ENCODE peak calls at places on chromosomes 16 and 17, in seven cellular contexts. J is psoas muscle, B is left ventricle myocardium inferior, N is hepatocyte, I is SK-N-SH, Q is GM23338, H is IMR-90. O is an unnamed sample.

GRCh38 chr16:27428035-27428785 is 26.2 kb downstream of the IL21R start:
- DNase-seq in J (no peak), Q (no peak), B (no peak), H (no peak), N (no peak), I (no peak), O (no peak)

GRCh38 chr16:54178491-54178976 is 108.1 kb downstream of the IRX3 start:
- DNase-seq in J (no peak), I (peak; percentile 82), Q (no peak), H (no peak), N (peak; percentile 57), B (no peak), O (no peak)

GRCh38 chr16:69116911-69117310 is 11.5 kb downstream of the HAS3 start:
- DNase-seq in Q (no peak), J (no peak), B (no peak), I (no peak), H (no peak), N (no peak), O (no peak)

GRCh38 chr17:10614536-10615155 is 42.5 kb downstream of the MYH3 start:
- DNase-seq in B (no peak), N (peak; percentile 77), J (peak; percentile 65), I (peak; percentile 69), Q (peak; percentile 86), H (peak; percentile 51), O (peak; percentile 38)

GRCh38 chr17:13107726-13108235 is 90.0 kb upstream of the ELAC2 start:
- DNase-seq in B (no peak), H (no peak), N (no peak), Q (no peak), J (no peak), I (no peak), O (no peak)

GRCh38 chr17:49450735-49451134 is 36.1 kb upstream of the PHB1 start:
- DNase-seq in B (no peak), I (no peak), N (no peak), H (peak; percentile 35), J (no peak), Q (no peak), O (no peak)

GRCh38 chr17:67801626-67802175 is 23.6 kb upstream of the BPTF start:
- DNase-seq in N (no peak), H (no peak), Q (peak; percentile 73), B (no peak), I (no peak), J (no peak), O (no peak)

GRCh38 chr16:87017388-87018012 is 299.7 kb downstream of the C16orf95 start:
- DNase-seq in N (peak; percentile 32), Q (peak; percentile 62), J (no peak), H (peak; percentile 88), B (no peak), I (no peak), O (peak; percentile 85)

GRCh38 chr16:54171855-54172537 is 114.6 kb downstream of the IRX3 start:
- DNase-seq in B (no peak), H (peak; percentile 65), I (no peak), N (peak; percentile 50), J (no peak), Q (peak; percentile 45), O (peak; percentile 73)

GRCh38 chr17:38598536-38598935 is 7.2 kb downstream of the SRCIN1 start:
- DNase-seq in H (peak; percentile 57), N (peak; percentile 73), I (peak; percentile 86), B (no peak), Q (peak; percentile 99), J (no peak), O (peak; percentile 61)

GRCh38 chr17:44417553-44417952 is 28.1 kb upstream of the ITGA2B start:
- DNase-seq in N (no peak), H (peak; percentile 97), J (no peak), B (no peak), Q (no peak), I (no peak), O (peak; percentile 7)

GRCh38 chr16:12529582-12529981 is 274.1 kb downstream of the CPPED1 start:
- DNase-seq in J (no peak), H (no peak), Q (no peak), B (no peak), N (no peak), I (no peak), O (no peak)

GRCh38 chr17:79305831-79306687 is 231.4 kb downstream of the ENGASE start:
- DNase-seq in J (peak; percentile 88), I (peak; percentile 95), H (no peak), Q (no peak), N (no peak), B (peak; percentile 41), O (no peak)

GRCh38 chr16:85608515-85608885 is 4.6 kb upstream of the GSE1 start:
- DNase-seq in I (no peak), Q (no peak), B (no peak), H (no peak), N (no peak), J (no peak), O (no peak)

GRCh38 chr17:17126131-17127110 is 79.7 kb downstream of the PLD6 start:
- DNase-seq in Q (no peak), H (no peak), N (no peak), B (no peak), J (peak; percentile 53), I (no peak), O (no peak)

GRCh38 chr17:50079334-50080095 is 15.6 kb upstream of the PDK2 start:
- DNase-seq in I (no peak), B (no peak), J (peak; percentile 77), H (no peak), Q (peak; percentile 85), N (no peak), O (no peak)

GRCh38 chr17:41391535-41391934 is 5.9 kb downstream of the KRT31 start:
- DNase-seq in B (no peak), Q (no peak), N (no peak), J (no peak), H (no peak), I (no peak), O (no peak)

GRCh38 chr16:81189100-81189664 is 49.3 kb upstream of the BCO1 start:
- DNase-seq in J (peak; percentile 93), I (peak; percentile 46), B (peak; percentile 85), H (peak; percentile 48), Q (no peak), N (peak; percentile 66), O (no peak)

GRCh38 chr16:5490499-5490898 is 392.9 kb upstream of the EEF2KMT start:
- DNase-seq in H (no peak), J (no peak), N (peak; percentile 75), I (peak; percentile 70), Q (peak; percentile 85), B (no peak), O (no peak)

GRCh38 chr16:54484700-54485099 is 198.1 kb upstream of the IRX3 start:
- DNase-seq in Q (no peak), H (no peak), B (no peak), I (no peak), N (no peak), J (no peak), O (no peak)

GRCh38 chr16:72474511-72475123 is 302.7 kb upstream of the PMFBP1 start:
- DNase-seq in J (no peak), B (no peak), I (no peak), H (peak; percentile 78), N (no peak), Q (no peak), O (peak; percentile 81)

GRCh38 chr17:75288359-75288758 is 874 bp downstream of the SLC25A19 start:
- DNase-seq in N (no peak), B (no peak), J (no peak), Q (no peak), H (no peak), I (no peak), O (no peak)

GRCh38 chr16:3383045-3383448 is 17.8 kb downstream of the ZSCAN32 start:
- DNase-seq in N (no peak), H (no peak), I (no peak), B (no peak), J (no peak), Q (peak; percentile 11), O (no peak)
- H3K4me3 ChIP-seq in N (no peak overlapping the region), H (no peak overlapping the region), I (peak overlapping the region; percentile 22), B (no peak overlapping the region), J (no peak overlapping the region), Q (peak overlapping the region; percentile 29), O (no peak overlapping the region)

DNA sequence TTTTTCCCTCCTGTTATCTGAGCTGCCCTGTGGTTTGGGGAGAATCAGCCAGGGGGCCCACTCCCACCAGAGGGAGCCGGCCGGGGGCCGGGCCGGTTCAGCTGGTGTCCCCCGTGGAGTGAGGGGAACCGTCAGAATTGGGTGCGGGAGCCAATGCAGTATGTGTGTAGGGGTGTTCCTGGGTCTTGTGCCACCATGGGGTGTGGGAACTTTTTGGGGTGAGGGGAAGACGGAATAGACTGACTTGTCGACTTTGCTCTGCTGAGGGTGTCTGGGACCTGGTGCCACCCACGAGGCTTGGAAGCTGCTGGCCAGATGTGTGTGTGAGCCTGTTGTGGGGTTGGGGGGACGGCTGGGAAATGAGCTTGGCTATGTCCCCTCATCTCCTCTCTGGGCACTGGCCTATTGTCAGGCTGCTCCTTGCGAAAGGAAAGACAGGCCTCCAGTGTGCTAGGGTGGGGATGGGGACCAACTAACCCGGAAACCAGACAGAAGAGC is 9.9 kb downstream of the RARA start:
- DNase-seq in H (no peak), N (peak; percentile 6), J (no peak), I (peak; percentile 47), B (peak; percentile 16), Q (no peak), O (no peak)
- TF ChIP-seq CTCF in H (peak; percentile 16), N (peak; percentile 32), J (no peak), I (peak; percentile 37), B (no peak), Q (peak; percentile 21), O (peak; percentile 53)

GRCh38 chr17:81849457-81849856 is 10.9 kb downstream of the P4HB start:
- DNase-seq in Q (no peak), I (no peak), J (no peak), H (no peak), N (no peak), B (no peak), O (no peak)

GRCh38 chr17:81854974-81855774 is 5.2 kb downstream of the P4HB start:
- DNase-seq in J (no peak), Q (peak; percentile 42), I (peak; percentile 39), B (no peak), H (no peak), N (no peak), O (no peak)

GRCh38 chr17:81846743-81847689 is 12.2 kb upstream of the PPP1R27 start:
- DNase-seq in J (no peak), I (no peak), N (no peak), Q (no peak), H (no peak), B (no peak), O (no peak)

GRCh38 chr17:81851423-81851822 is 8.9 kb downstream of the P4HB start:
- DNase-seq in N (no peak), I (no peak), H (no peak), Q (no peak), B (no peak), J (no peak), O (no peak)

GRCh38 chr17:81852237-81852636 is 8.1 kb downstream of the P4HB start:
- DNase-seq in I (no peak), Q (no peak), B (no peak), N (no peak), H (no peak), J (no peak), O (no peak)
- H3K36me3 ChIP-seq in I (peaks cover 81% of the 10 kb centered on the region), Q (peaks cover 7% of the 10 kb centered on the region), B (peaks cover 90% of the 10 kb centered on the region), N (no peaks in the 10 kb centered on the region), H (peaks cover 62% of the 10 kb centered on the region), J (peaks cover 98% of the 10 kb centered on the region), O (peaks cover 79% of the 10 kb centered on the region)

DNA sequence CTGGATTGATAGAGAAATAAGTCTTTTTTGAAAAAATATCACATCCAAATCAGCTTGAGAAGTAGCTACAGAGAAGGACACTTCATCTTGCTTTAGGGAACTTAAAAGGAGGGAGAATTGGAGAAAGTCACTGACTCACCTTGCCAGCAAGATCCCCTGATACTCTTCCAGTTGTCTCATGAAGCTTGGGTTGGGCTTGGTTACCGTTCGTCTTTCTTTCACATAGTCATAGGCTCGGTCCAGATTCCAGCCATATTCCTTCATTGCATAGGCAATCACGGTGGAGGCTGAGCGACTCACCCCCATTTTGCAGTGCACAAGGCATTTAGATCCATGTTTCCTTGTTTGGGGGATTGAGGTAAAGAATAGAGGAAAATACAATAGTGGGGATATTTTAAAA is 25.3 kb upstream of the CORO6 start:
- DNase-seq in N (no peak), I (no peak), B (no peak), Q (no peak), J (no peak), H (no peak), O (no peak)
- H3K4me3 ChIP-seq in N (no peak overlapping the region), I (no peak overlapping the region), B (no peak overlapping the region), Q (no peak overlapping the region), J (no peak overlapping the region), H (no peak overlapping the region), O (no peak overlapping the region)